ENCODE peak calls at places on chromosome 13, in five cellular contexts. A is uterus, M is GM12865, G is pancreas, C is neural progenitor cell. I is an unnamed sample.

GRCh38 chr13:110811008-110811720 is 97.7 kb downstream of the ING1 start:
- DNase-seq in A (no peak), M (no peak), G (no peak), C (no peak), I (no peak)

GRCh38 chr13:27524981-27525975 is 74.9 kb upstream of the MTIF3 start:
- DNase-seq in A (no peak), M (no peak), G (no peak), C (no peak), I (no peak)

GRCh38 chr13:32905063-32905863 is 111.0 kb upstream of the KL start:
- DNase-seq in A (no peak), M (peak), G (no peak), C (no peak), I (no peak)

GRCh38 chr13:99743079-99743478 is 228.5 kb downstream of the ZIC5 start:
- DNase-seq in A (no peak), M (no peak), G (no peak), C (peak), I (no peak)

GRCh38 chr13:79525458-79525857 is 44.5 kb downstream of the NDFIP2 start:
- DNase-seq in A (no peak), M (no peak), G (no peak), C (no peak), I (no peak)

GRCh38 chr13:46062190-46062589 is 9.6 kb upstream of the ZC3H13 start:
- DNase-seq in A (no peak), M (no peak), G (no peak), C (no peak), I (no peak)

GRCh38 chr13:48626077-48626449 is 27.7 kb upstream of the CYSLTR2 start:
- DNase-seq in A (no peak), M (no peak), G (no peak), C (no peak), I (no peak)

GRCh38 chr13:43293986-43294880 is 270.8 kb downstream of the DNAJC15 start:
- DNase-seq in A (no peak), M (no peak), G (no peak), C (no peak), I (no peak)

GRCh38 chr13:39317284-39317683 is 279.0 kb downstream of the NHLRC3 start:
- DNase-seq in A (peak), M (no peak), G (no peak), C (no peak), I (no peak)

GRCh38 chr13:80256352-80256932 is 84.5 kb downstream of the SPRY2 start:
- DNase-seq in A (no peak), M (peak), G (no peak), C (no peak), I (no peak)

GRCh38 chr13:112229445-112229844 is 146.7 kb upstream of the SPACA7 start:
- DNase-seq in A (no peak), M (no peak), G (no peak), C (no peak), I (no peak)

GRCh38 chr13:48155850-48156249 is 60.9 kb upstream of the MED4 start:
- DNase-seq in A (no peak), M (peak), G (no peak), C (no peak), I (no peak)

GRCh38 chr13:42405665-42406390 is 133.9 kb downstream of the AKAP11 start:
- DNase-seq in A (no peak), M (peak), G (no peak), C (no peak), I (peak)

GRCh38 chr13:42218576-42218975 is 53.4 kb upstream of the AKAP11 start:
- DNase-seq in A (no peak), M (no peak), G (no peak), C (no peak), I (no peak)

GRCh38 chr13:61024046-61024445 is 391.6 kb downstream of the PCDH20 start:
- DNase-seq in A (no peak), M (no peak), G (no peak), C (no peak), I (no peak)

GRCh38 chr13:111630411-111630810 is 310.0 kb downstream of the TEX29 start:
- DNase-seq in A (no peak), M (no peak), G (no peak), C (peak), I (no peak)

GRCh38 chr13:42396901-42397670 is 125.1 kb downstream of the AKAP11 start:
- DNase-seq in A (no peak), M (no peak), G (no peak), C (no peak), I (no peak)

GRCh38 chr13:58906329-58907007 is 1257.3 kb downstream of the DIAPH3 start:
- DNase-seq in A (no peak), M (no peak), G (no peak), C (no peak), I (no peak)

GRCh38 chr13:23656637-23657036 is 86.4 kb downstream of the TNFRSF19 start:
- DNase-seq in A (no peak), M (peak), G (no peak), C (no peak), I (no peak)

GRCh38 chr13:107339209-107339608 is 771.3 kb upstream of the ARGLU1 start:
- DNase-seq in A (no peak), M (no peak), G (no peak), C (no peak), I (no peak)

GRCh38 chr13:76293751-76294150 is 592.5 kb downstream of the KCTD12 start:
- DNase-seq in A (no peak), M (no peak), G (no peak), C (no peak), I (no peak)

GRCh38 chr13:73914119-73914518 is 220.1 kb downstream of the KLF12 start:
- DNase-seq in A (no peak), M (peak), G (no peak), C (no peak), I (no peak)

GRCh38 chr13:47085346-47085745 is 188.5 kb upstream of the HTR2A start:
- DNase-seq in A (no peak), M (no peak), G (no peak), C (no peak), I (peak)

GRCh38 chr13:99339736-99340392 is 32.7 kb upstream of the GPR183 start:
- DNase-seq in A (no peak), M (no peak), G (no peak), C (no peak), I (no peak)

GRCh38 chr13:27644302-27644701 is 22.6 kb downstream of the POLR1D start:
- DNase-seq in A (no peak), M (no peak), G (no peak), C (no peak), I (peak)

DNA sequence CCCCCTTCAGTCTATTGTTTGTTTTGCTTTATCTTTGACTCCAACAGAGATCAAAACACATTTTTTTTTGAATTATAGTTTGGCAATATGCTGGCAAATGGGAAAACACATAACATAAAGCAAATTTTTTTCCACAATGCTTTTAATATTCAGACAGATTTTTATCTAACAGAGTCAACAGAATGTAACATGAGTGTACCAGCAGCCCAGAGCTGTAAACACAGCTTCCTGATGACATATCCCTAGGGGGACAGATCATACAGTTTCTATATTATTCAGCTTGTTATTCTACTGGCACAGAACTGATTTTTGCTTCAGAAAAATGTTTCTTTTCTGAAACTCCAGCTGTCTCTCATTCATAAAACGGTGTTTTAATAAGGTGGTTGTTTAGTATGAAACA is 168.8 kb downstream of the OLFM4 start:
- DNase-seq in A (no peak), M (no peak), G (no peak), C (no peak), I (no peak)
- H3K4me3 ChIP-seq in A (no peak), M (no peak), G (no peak), C (no peak), I (no peak)

GRCh38 chr13:37869756-37870488 is at the start of gene TRPC4:
- DNase-seq in A (peak), M (no peak), G (peak), C (peak), I (no peak)
- TF ChIP-seq CTCF in A (peak), M (peak), G (no peak), C (peak), I (peak)

GRCh38 chr13:44317752-44318550 is 55.7 kb upstream of the SERP2 start:
- DNase-seq in A (no peak), M (no peak), G (no peak), C (no peak), I (no peak)
- H3K4me3 ChIP-seq in A (no peak), M (no peak), G (no peak), C (no peak), I (no peak)

GRCh38 chr13:19154843-19155242 is 26.8 kb downstream of the TUBA3C start:
- DNase-seq in A (no peak), M (no peak), G (no peak), C (no peak), I (no peak)

GRCh38 chr13:19152403-19152802 is 29.2 kb downstream of the TUBA3C start:
- DNase-seq in A (no peak), M (no peak), G (no peak), C (no peak), I (no peak)

GRCh38 chr13:19155321-19155861 is 26.2 kb downstream of the TUBA3C start:
- DNase-seq in A (no peak), M (peak), G (no peak), C (no peak), I (no peak)

GRCh38 chr13:19151581-19152263 is 29.9 kb downstream of the TUBA3C start:
- DNase-seq in A (no peak), M (no peak), G (no peak), C (no peak), I (no peak)

GRCh38 chr13:19153782-19154450 is 27.7 kb downstream of the TUBA3C start:
- DNase-seq in A (no peak), M (peak), G (no peak), C (no peak), I (no peak)
- TF ChIP-seq CTCF in A (no peak), M (peak), G (no peak), C (no peak), I (no peak)

GRCh38 chr13:114155320-114155719 is 22.9 kb upstream of the RASA3 start:
- DNase-seq in A (no peak), M (no peak), G (no peak), C (no peak), I (no peak)
- H3K4me3 ChIP-seq in A (no peak), M (no peak), G (no peak), C (no peak), I (no peak)

DNA sequence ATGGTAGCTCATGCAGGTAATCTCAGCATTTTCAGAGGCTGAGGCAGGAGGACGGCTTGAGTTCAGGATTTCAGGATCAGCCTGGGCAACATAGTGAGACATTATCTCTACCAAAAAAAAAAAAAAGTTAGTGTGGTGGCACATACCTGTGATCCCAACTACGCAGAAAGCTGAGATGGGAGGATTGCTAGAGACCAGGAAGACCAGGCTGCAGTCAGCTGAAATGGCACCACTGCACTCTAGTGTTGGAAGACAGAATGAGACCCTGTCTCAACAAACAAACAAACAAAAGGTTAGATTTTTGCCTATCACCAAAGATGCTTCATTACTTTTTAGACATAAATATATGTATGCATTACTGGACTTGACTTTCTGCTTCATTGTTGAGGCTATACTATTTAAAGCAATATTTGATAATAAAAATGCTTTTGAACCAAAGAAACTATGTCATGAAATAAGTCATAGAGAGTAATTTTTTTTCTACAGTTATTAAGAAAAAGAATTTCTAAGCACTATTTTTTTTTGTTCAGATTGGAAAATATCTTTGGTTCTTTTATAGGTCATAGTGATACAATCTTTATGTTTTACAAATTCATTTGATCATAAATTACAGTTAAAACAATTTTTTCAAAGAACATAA is 1180.1 kb upstream of the ATXN8OS start:
- DNase-seq in A (no peak), M (peak), G (no peak), C (peak), I (no peak)
- TF ChIP-seq CTCF in A (no peak), M (peak), G (no peak), C (peak), I (no peak)

DNA sequence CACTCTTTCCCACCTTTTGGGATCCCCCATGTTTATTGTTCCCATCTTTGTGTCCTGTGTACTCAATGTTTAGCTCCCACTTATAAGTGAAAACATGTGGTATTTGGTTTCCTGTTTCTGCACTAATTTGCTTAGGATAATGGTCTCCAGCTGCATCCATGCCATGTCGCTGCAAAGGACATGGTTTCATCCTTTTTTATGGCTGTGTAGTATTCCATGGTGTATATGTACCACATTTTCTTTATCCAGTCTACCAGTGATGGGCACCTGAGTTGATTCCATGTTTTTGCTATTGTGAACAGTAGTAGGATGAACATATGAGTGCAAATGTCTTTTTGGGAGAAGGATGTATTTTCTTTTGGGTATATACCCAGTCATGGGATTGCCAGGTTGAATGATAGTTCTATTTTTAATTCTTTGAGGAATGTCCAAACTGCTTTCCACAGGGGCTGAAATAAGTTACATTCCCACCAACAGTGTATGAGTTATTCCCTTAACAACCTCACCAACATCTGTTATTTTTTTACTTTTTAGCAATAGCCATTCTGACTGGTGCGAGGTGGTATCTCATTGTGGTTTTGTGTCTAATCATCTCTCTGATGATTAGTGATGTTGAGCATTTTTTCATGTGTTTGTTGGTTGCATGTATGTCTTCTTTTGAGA is 55.7 kb upstream of the MEDAG start:
- DNase-seq in A (no peak), M (no peak), G (no peak), C (no peak), I (no peak)
- H3K4me3 ChIP-seq in A (no peak), M (no peak), G (no peak), C (no peak), I (no peak)

DNA sequence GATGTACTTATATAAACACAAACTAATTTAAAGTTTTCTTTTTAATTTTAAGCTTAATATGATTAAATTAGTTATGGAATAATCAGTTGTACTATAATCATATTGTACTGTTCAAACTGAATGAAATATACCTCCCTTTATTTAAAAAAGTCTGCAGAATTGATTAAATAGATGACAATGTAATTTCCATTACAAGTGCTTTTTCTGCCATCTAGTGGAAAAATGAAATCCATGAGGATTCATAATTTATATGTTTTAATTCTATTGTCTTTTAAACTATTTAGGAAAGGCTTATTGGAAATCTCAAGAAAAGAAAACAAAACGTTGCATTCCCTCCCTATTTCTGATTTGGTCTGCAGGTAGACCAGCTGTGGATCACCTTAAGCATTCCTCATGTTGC is 30.8 kb downstream of the MZT1 start:
- DNase-seq in A (no peak), M (no peak), G (no peak), C (no peak), I (no peak)
- TF ChIP-seq CTCF in A (no peak), M (no peak), G (no peak), C (peak), I (no peak)

I was measured in AG04449.